ENCODE peak calls at places on chromosomes 7 and 10, in five cellular contexts. One of them, this sample, is unnamed.

GRCh38 chr10:5589963-5590511 is 65.3 kb downstream of the CALML3 start:
- DNase-seq in lower lobe of right lung: peak; percentile 13
- DNase-seq in endothelial cell: no peak
- DNase-seq in sigmoid colon: no peak
- DNase-seq in mesothelial cell of epicardium: no peak
- DNase-seq in this sample: no peak

GRCh38 chr7:118183586-118184391 is at the start of gene LSM8:
- DNase-seq in lower lobe of right lung: peak; percentile 97
- DNase-seq in endothelial cell: peak; percentile 96
- DNase-seq in sigmoid colon: peak; percentile 98
- DNase-seq in mesothelial cell of epicardium: peak; percentile 87
- DNase-seq in this sample: peak; percentile 85

GRCh38 chr7:36945612-36946400 is 221.5 kb upstream of the AOAH start:
- DNase-seq in lower lobe of right lung: no peak
- DNase-seq in endothelial cell: no peak
- DNase-seq in sigmoid colon: no peak
- DNase-seq in mesothelial cell of epicardium: no peak
- DNase-seq in this sample: no peak

GRCh38 chr7:50349399-50349798 is 44.9 kb downstream of the IKZF1 start:
- DNase-seq in lower lobe of right lung: no peak
- DNase-seq in endothelial cell: no peak
- DNase-seq in sigmoid colon: no peak
- DNase-seq in mesothelial cell of epicardium: no peak
- DNase-seq in this sample: no peak

GRCh38 chr10:92418221-92418620 is 127.3 kb downstream of the MARCHF5 start:
- DNase-seq in lower lobe of right lung: no peak
- DNase-seq in endothelial cell: no peak
- DNase-seq in sigmoid colon: no peak
- DNase-seq in mesothelial cell of epicardium: no peak
- DNase-seq in this sample: no peak

GRCh38 chr7:139691253-139691781 is 86.5 kb downstream of the HIPK2 start:
- DNase-seq in lower lobe of right lung: no peak
- DNase-seq in endothelial cell: no peak
- DNase-seq in sigmoid colon: no peak
- DNase-seq in mesothelial cell of epicardium: no peak
- DNase-seq in this sample: no peak

GRCh38 chr7:120837599-120837998 is 20.3 kb downstream of the TSPAN12 start:
- DNase-seq in lower lobe of right lung: no peak
- DNase-seq in endothelial cell: no peak
- DNase-seq in sigmoid colon: no peak
- DNase-seq in mesothelial cell of epicardium: no peak
- DNase-seq in this sample: no peak

GRCh38 chr7:80635533-80635932 is 2.9 kb upstream of the CD36 start:
- DNase-seq in lower lobe of right lung: no peak
- DNase-seq in endothelial cell: no peak
- DNase-seq in sigmoid colon: no peak
- DNase-seq in mesothelial cell of epicardium: no peak
- DNase-seq in this sample: no peak

GRCh38 chr10:96333091-96333490 is 25.7 kb downstream of the OPALIN start:
- DNase-seq in lower lobe of right lung: no peak
- DNase-seq in endothelial cell: no peak
- DNase-seq in sigmoid colon: no peak
- DNase-seq in mesothelial cell of epicardium: no peak
- DNase-seq in this sample: no peak

GRCh38 chr10:46236941-46237681 is 49.7 kb upstream of the ANTXRL start:
- DNase-seq in lower lobe of right lung: no peak
- DNase-seq in endothelial cell: no peak
- DNase-seq in sigmoid colon: no peak
- DNase-seq in mesothelial cell of epicardium: no peak
- DNase-seq in this sample: no peak

GRCh38 chr7:110407242-110407641 is 683.7 kb upstream of the LRRN3 start:
- DNase-seq in lower lobe of right lung: no peak
- DNase-seq in endothelial cell: no peak
- DNase-seq in sigmoid colon: no peak
- DNase-seq in mesothelial cell of epicardium: no peak
- DNase-seq in this sample: no peak

GRCh38 chr7:155203882-155204691 is 93.6 kb upstream of the INSIG1 start:
- DNase-seq in lower lobe of right lung: no peak
- DNase-seq in endothelial cell: no peak
- DNase-seq in sigmoid colon: peak; percentile 62
- DNase-seq in mesothelial cell of epicardium: no peak
- DNase-seq in this sample: peak; percentile 20

GRCh38 chr10:133127291-133128125 is 32.5 kb upstream of the KNDC1 start:
- DNase-seq in lower lobe of right lung: peak; percentile 20
- DNase-seq in endothelial cell: peak; percentile 52
- DNase-seq in sigmoid colon: peak; percentile 52
- DNase-seq in mesothelial cell of epicardium: no peak
- DNase-seq in this sample: peak; percentile 6

GRCh38 chr10:77073066-77073960 is 564.3 kb downstream of the KCNMA1 start:
- DNase-seq in lower lobe of right lung: no peak
- DNase-seq in endothelial cell: no peak
- DNase-seq in sigmoid colon: peak; percentile 96
- DNase-seq in mesothelial cell of epicardium: no peak
- DNase-seq in this sample: no peak

GRCh38 chr10:110850990-110851389 is 20.7 kb upstream of the PDCD4 start:
- DNase-seq in lower lobe of right lung: no peak
- DNase-seq in endothelial cell: no peak
- DNase-seq in sigmoid colon: peak; percentile 61
- DNase-seq in mesothelial cell of epicardium: no peak
- DNase-seq in this sample: no peak

GRCh38 chr7:139727151-139727705 is 50.6 kb downstream of the HIPK2 start:
- DNase-seq in lower lobe of right lung: no peak
- DNase-seq in endothelial cell: no peak
- DNase-seq in sigmoid colon: no peak
- DNase-seq in mesothelial cell of epicardium: no peak
- DNase-seq in this sample: no peak

GRCh38 chr7:20798694-20799121 is 12.0 kb upstream of the SP8 start:
- DNase-seq in lower lobe of right lung: no peak
- DNase-seq in endothelial cell: no peak
- DNase-seq in sigmoid colon: no peak
- DNase-seq in mesothelial cell of epicardium: no peak
- DNase-seq in this sample: no peak

GRCh38 chr10:55793024-55793423 is 568.0 kb downstream of the ZWINT start:
- DNase-seq in lower lobe of right lung: no peak
- DNase-seq in endothelial cell: no peak
- DNase-seq in sigmoid colon: no peak
- DNase-seq in mesothelial cell of epicardium: no peak
- DNase-seq in this sample: no peak

GRCh38 chr10:113995201-113995600 is 48.5 kb upstream of the ADRB1 start:
- DNase-seq in lower lobe of right lung: no peak
- DNase-seq in endothelial cell: no peak
- DNase-seq in sigmoid colon: no peak
- DNase-seq in mesothelial cell of epicardium: no peak
- DNase-seq in this sample: no peak

GRCh38 chr10:21687197-21687993 is 153.4 kb downstream of the MLLT10 start:
- DNase-seq in lower lobe of right lung: no peak
- DNase-seq in endothelial cell: no peak
- DNase-seq in sigmoid colon: no peak
- DNase-seq in mesothelial cell of epicardium: no peak
- DNase-seq in this sample: no peak

GRCh38 chr7:112437038-112437437 is 13.2 kb upstream of the IFRD1 start:
- DNase-seq in lower lobe of right lung: no peak
- DNase-seq in endothelial cell: no peak
- DNase-seq in sigmoid colon: no peak
- DNase-seq in mesothelial cell of epicardium: no peak
- DNase-seq in this sample: no peak

GRCh38 chr7:74023786-74024185 is 4.2 kb upstream of the ELN start:
- DNase-seq in lower lobe of right lung: no peak
- DNase-seq in endothelial cell: no peak
- DNase-seq in sigmoid colon: no peak
- DNase-seq in mesothelial cell of epicardium: no peak
- DNase-seq in this sample: no peak

GRCh38 chr7:74022507-74022906 is 5.5 kb upstream of the ELN start:
- DNase-seq in lower lobe of right lung: no peak
- DNase-seq in endothelial cell: no peak
- DNase-seq in sigmoid colon: no peak
- DNase-seq in mesothelial cell of epicardium: no peak
- DNase-seq in this sample: no peak

GRCh38 chr7:74025146-74025545 is 2.8 kb upstream of the ELN start:
- DNase-seq in lower lobe of right lung: no peak
- DNase-seq in endothelial cell: no peak
- DNase-seq in sigmoid colon: no peak
- DNase-seq in mesothelial cell of epicardium: no peak
- DNase-seq in this sample: no peak

GRCh38 chr7:74021546-74022320 is 6.2 kb upstream of the ELN start:
- DNase-seq in lower lobe of right lung: no peak
- DNase-seq in endothelial cell: no peak
- DNase-seq in sigmoid colon: no peak
- DNase-seq in mesothelial cell of epicardium: no peak
- DNase-seq in this sample: no peak

DNA sequence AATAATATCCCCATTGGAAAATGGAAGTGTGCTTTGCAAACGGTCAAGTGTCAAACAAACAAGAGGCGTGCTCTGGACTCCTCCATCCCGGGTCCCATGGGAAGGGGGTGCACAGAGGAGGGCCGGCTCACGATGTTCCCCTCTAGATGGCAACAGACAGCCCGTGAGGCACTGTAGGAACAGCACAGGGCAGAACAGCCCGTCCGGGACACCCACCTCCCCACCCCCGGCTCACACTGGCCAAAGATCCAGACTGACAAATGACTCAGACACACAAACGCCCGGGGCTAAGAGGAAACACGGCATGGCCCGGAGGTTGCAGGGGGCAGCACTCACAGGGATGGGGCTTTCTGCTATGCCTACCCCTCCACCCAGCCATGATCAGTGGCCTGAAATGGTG is 4.9 kb upstream of the ELN start:
- DNase-seq in lower lobe of right lung: no peak
- DNase-seq in endothelial cell: no peak
- DNase-seq in sigmoid colon: peak; percentile 83
- DNase-seq in mesothelial cell of epicardium: no peak
- DNase-seq in this sample: no peak
- TF ChIP-seq CTCF in lower lobe of right lung: peak; percentile 7
- TF ChIP-seq CTCF in endothelial cell: no peak
- TF ChIP-seq CTCF in sigmoid colon: no peak
- TF ChIP-seq CTCF in mesothelial cell of epicardium: no peak
- TF ChIP-seq CTCF in this sample: no peak

DNA sequence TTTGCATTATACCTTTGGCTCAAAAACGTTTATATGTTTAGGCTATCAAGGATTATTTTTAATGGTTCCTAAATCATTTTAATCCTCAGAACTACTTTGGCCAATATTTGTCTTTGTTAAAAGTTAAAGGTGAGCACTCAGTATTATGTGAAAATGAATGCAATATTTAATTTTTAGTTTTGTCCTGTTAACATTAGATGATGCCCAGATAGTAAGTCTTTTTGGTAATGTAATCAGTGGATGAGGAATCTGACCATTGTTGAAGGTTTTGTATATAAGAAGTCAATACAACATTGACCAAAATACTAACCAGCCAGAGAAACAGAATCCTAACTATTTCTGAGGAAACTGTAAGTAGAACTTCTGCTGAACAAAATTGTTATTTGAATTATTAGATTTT is at the start of gene LIPF:
- DNase-seq in lower lobe of right lung: no peak
- DNase-seq in endothelial cell: no peak
- DNase-seq in sigmoid colon: no peak
- DNase-seq in mesothelial cell of epicardium: no peak
- DNase-seq in this sample: no peak
- TF ChIP-seq CTCF in lower lobe of right lung: no peak
- TF ChIP-seq CTCF in endothelial cell: no peak
- TF ChIP-seq CTCF in sigmoid colon: no peak
- TF ChIP-seq CTCF in mesothelial cell of epicardium: no peak
- TF ChIP-seq CTCF in this sample: no peak

GRCh38 chr10:36349445-36350063 is 707.5 kb upstream of the FZD8 start:
- DNase-seq in lower lobe of right lung: no peak
- DNase-seq in endothelial cell: no peak
- DNase-seq in sigmoid colon: no peak
- DNase-seq in mesothelial cell of epicardium: peak; percentile 28
- DNase-seq in this sample: no peak
- TF ChIP-seq CTCF in lower lobe of right lung: no peak
- TF ChIP-seq CTCF in endothelial cell: no peak
- TF ChIP-seq CTCF in sigmoid colon: no peak
- TF ChIP-seq CTCF in mesothelial cell of epicardium: no peak
- TF ChIP-seq CTCF in this sample: no peak

GRCh38 chr10:106863549-106863948 is 301.0 kb downstream of the SORCS1 start:
- DNase-seq in lower lobe of right lung: no peak
- DNase-seq in endothelial cell: no peak
- DNase-seq in sigmoid colon: no peak
- DNase-seq in mesothelial cell of epicardium: no peak
- DNase-seq in this sample: no peak
- TF ChIP-seq CTCF in lower lobe of right lung: no peak
- TF ChIP-seq CTCF in endothelial cell: no peak
- TF ChIP-seq CTCF in sigmoid colon: no peak
- TF ChIP-seq CTCF in mesothelial cell of epicardium: no peak
- TF ChIP-seq CTCF in this sample: no peak